ENCODE peak calls at places on chromosomes 6 and 20, in seven cellular contexts. One of them, this sample, is unnamed.

GRCh38 chr6:48036316-48036715 is 74.7 kb downstream of the PTCHD4 start:
- DNase-seq in PC-9: no peak
- DNase-seq in substantia nigra: no peak
- DNase-seq in caudate nucleus: no peak
- DNase-seq in Peyer's patch: no peak
- DNase-seq in heart right ventricle: no peak
- DNase-seq in effector memory CD4-positive, alpha-beta T cell: no peak
- DNase-seq in this sample: no peak

GRCh38 chr6:166774292-166774691 is 147.2 kb upstream of the RPS6KA2 start:
- DNase-seq in PC-9: no peak
- DNase-seq in substantia nigra: no peak
- DNase-seq in caudate nucleus: no peak
- DNase-seq in Peyer's patch: no peak
- DNase-seq in heart right ventricle: no peak
- DNase-seq in effector memory CD4-positive, alpha-beta T cell: no peak
- DNase-seq in this sample: no peak

GRCh38 chr20:24948939-24949679 is at the start of gene CST7:
- DNase-seq in PC-9: peak; percentile 20
- DNase-seq in substantia nigra: no peak
- DNase-seq in caudate nucleus: no peak
- DNase-seq in Peyer's patch: peak; percentile 70
- DNase-seq in heart right ventricle: no peak
- DNase-seq in effector memory CD4-positive, alpha-beta T cell: peak; percentile 31
- DNase-seq in this sample: no peak

GRCh38 chr6:131999545-132000146 is 48.5 kb upstream of the CCN2 start:
- DNase-seq in PC-9: no peak
- DNase-seq in substantia nigra: no peak
- DNase-seq in caudate nucleus: no peak
- DNase-seq in Peyer's patch: no peak
- DNase-seq in heart right ventricle: no peak
- DNase-seq in effector memory CD4-positive, alpha-beta T cell: no peak
- DNase-seq in this sample: no peak

GRCh38 chr6:14703586-14703985 is 542.3 kb upstream of the JARID2 start:
- DNase-seq in PC-9: no peak
- DNase-seq in substantia nigra: no peak
- DNase-seq in caudate nucleus: no peak
- DNase-seq in Peyer's patch: no peak
- DNase-seq in heart right ventricle: no peak
- DNase-seq in effector memory CD4-positive, alpha-beta T cell: no peak
- DNase-seq in this sample: no peak

GRCh38 chr20:33914871-33915270 is 78.8 kb upstream of the RALY start:
- DNase-seq in PC-9: peak; percentile 47
- DNase-seq in substantia nigra: no peak
- DNase-seq in caudate nucleus: no peak
- DNase-seq in Peyer's patch: no peak
- DNase-seq in heart right ventricle: no peak
- DNase-seq in effector memory CD4-positive, alpha-beta T cell: no peak
- DNase-seq in this sample: peak; percentile 63

GRCh38 chr20:13771853-13772453 is 12.8 kb downstream of the ESF1 start:
- DNase-seq in PC-9: no peak
- DNase-seq in substantia nigra: no peak
- DNase-seq in caudate nucleus: no peak
- DNase-seq in Peyer's patch: no peak
- DNase-seq in heart right ventricle: no peak
- DNase-seq in effector memory CD4-positive, alpha-beta T cell: no peak
- DNase-seq in this sample: no peak

GRCh38 chr6:66965227-66965626 is 1258.2 kb upstream of the EYS start:
- DNase-seq in PC-9: no peak
- DNase-seq in substantia nigra: no peak
- DNase-seq in caudate nucleus: no peak
- DNase-seq in Peyer's patch: no peak
- DNase-seq in heart right ventricle: no peak
- DNase-seq in effector memory CD4-positive, alpha-beta T cell: no peak
- DNase-seq in this sample: no peak

GRCh38 chr6:94254689-94255088 is 835.3 kb upstream of the EPHA7 start:
- DNase-seq in PC-9: peak; percentile 2
- DNase-seq in substantia nigra: no peak
- DNase-seq in caudate nucleus: no peak
- DNase-seq in Peyer's patch: no peak
- DNase-seq in heart right ventricle: no peak
- DNase-seq in effector memory CD4-positive, alpha-beta T cell: no peak
- DNase-seq in this sample: no peak

GRCh38 chr6:29790626-29791025 is 37.0 kb upstream of the HLA-G start:
- DNase-seq in PC-9: peak; percentile 76
- DNase-seq in substantia nigra: no peak
- DNase-seq in caudate nucleus: no peak
- DNase-seq in Peyer's patch: no peak
- DNase-seq in heart right ventricle: no peak
- DNase-seq in effector memory CD4-positive, alpha-beta T cell: no peak
- DNase-seq in this sample: no peak

GRCh38 chr20:57958050-57958420 is 248.2 kb upstream of the PMEPA1 start:
- DNase-seq in PC-9: no peak
- DNase-seq in substantia nigra: no peak
- DNase-seq in caudate nucleus: no peak
- DNase-seq in Peyer's patch: no peak
- DNase-seq in heart right ventricle: no peak
- DNase-seq in effector memory CD4-positive, alpha-beta T cell: no peak
- DNase-seq in this sample: no peak

GRCh38 chr20:23331951-23332350 is 18.6 kb upstream of the NXT1 start:
- DNase-seq in PC-9: no peak
- DNase-seq in substantia nigra: no peak
- DNase-seq in caudate nucleus: no peak
- DNase-seq in Peyer's patch: no peak
- DNase-seq in heart right ventricle: no peak
- DNase-seq in effector memory CD4-positive, alpha-beta T cell: no peak
- DNase-seq in this sample: no peak

GRCh38 chr6:24854077-24854670 is 55.5 kb upstream of the ARMH2 start:
- DNase-seq in PC-9: no peak
- DNase-seq in substantia nigra: no peak
- DNase-seq in caudate nucleus: no peak
- DNase-seq in Peyer's patch: no peak
- DNase-seq in heart right ventricle: no peak
- DNase-seq in effector memory CD4-positive, alpha-beta T cell: no peak
- DNase-seq in this sample: no peak

GRCh38 chr6:70280462-70280861 is 22.4 kb downstream of the COL9A1 start:
- DNase-seq in PC-9: no peak
- DNase-seq in substantia nigra: no peak
- DNase-seq in caudate nucleus: no peak
- DNase-seq in Peyer's patch: no peak
- DNase-seq in heart right ventricle: no peak
- DNase-seq in effector memory CD4-positive, alpha-beta T cell: no peak
- DNase-seq in this sample: no peak

GRCh38 chr20:17014217-17014616 is 212.6 kb upstream of the PCSK2 start:
- DNase-seq in PC-9: no peak
- DNase-seq in substantia nigra: no peak
- DNase-seq in caudate nucleus: peak; percentile 1
- DNase-seq in Peyer's patch: no peak
- DNase-seq in heart right ventricle: no peak
- DNase-seq in effector memory CD4-positive, alpha-beta T cell: no peak
- DNase-seq in this sample: no peak

GRCh38 chr6:14476793-14477531 is 359.4 kb downstream of the CD83 start:
- DNase-seq in PC-9: no peak
- DNase-seq in substantia nigra: no peak
- DNase-seq in caudate nucleus: no peak
- DNase-seq in Peyer's patch: no peak
- DNase-seq in heart right ventricle: peak; percentile 80
- DNase-seq in effector memory CD4-positive, alpha-beta T cell: no peak
- DNase-seq in this sample: peak; percentile 97

GRCh38 chr20:43432498-43432897 is 25.2 kb upstream of the SRSF6 start:
- DNase-seq in PC-9: no peak
- DNase-seq in substantia nigra: no peak
- DNase-seq in caudate nucleus: no peak
- DNase-seq in Peyer's patch: no peak
- DNase-seq in heart right ventricle: no peak
- DNase-seq in effector memory CD4-positive, alpha-beta T cell: no peak
- DNase-seq in this sample: no peak

GRCh38 chr6:19137419-19138035 is 699.6 kb upstream of the ID4 start:
- DNase-seq in PC-9: no peak
- DNase-seq in substantia nigra: no peak
- DNase-seq in caudate nucleus: no peak
- DNase-seq in Peyer's patch: no peak
- DNase-seq in heart right ventricle: no peak
- DNase-seq in effector memory CD4-positive, alpha-beta T cell: no peak
- DNase-seq in this sample: no peak

GRCh38 chr6:43789447-43789846 is 19.4 kb downstream of the VEGFA start:
- DNase-seq in PC-9: no peak
- DNase-seq in substantia nigra: no peak
- DNase-seq in caudate nucleus: no peak
- DNase-seq in Peyer's patch: no peak
- DNase-seq in heart right ventricle: no peak
- DNase-seq in effector memory CD4-positive, alpha-beta T cell: no peak
- DNase-seq in this sample: no peak

GRCh38 chr6:43786664-43787329 is 16.8 kb downstream of the VEGFA start:
- DNase-seq in PC-9: no peak
- DNase-seq in substantia nigra: no peak
- DNase-seq in caudate nucleus: no peak
- DNase-seq in Peyer's patch: no peak
- DNase-seq in heart right ventricle: no peak
- DNase-seq in effector memory CD4-positive, alpha-beta T cell: no peak
- DNase-seq in this sample: no peak

GRCh38 chr6:43788305-43788704 is 18.3 kb downstream of the VEGFA start:
- DNase-seq in PC-9: no peak
- DNase-seq in substantia nigra: no peak
- DNase-seq in caudate nucleus: no peak
- DNase-seq in Peyer's patch: no peak
- DNase-seq in heart right ventricle: no peak
- DNase-seq in effector memory CD4-positive, alpha-beta T cell: no peak
- DNase-seq in this sample: no peak

GRCh38 chr6:43791752-43792422 is 21.9 kb downstream of the VEGFA start:
- DNase-seq in PC-9: no peak
- DNase-seq in substantia nigra: no peak
- DNase-seq in caudate nucleus: no peak
- DNase-seq in Peyer's patch: no peak
- DNase-seq in heart right ventricle: no peak
- DNase-seq in effector memory CD4-positive, alpha-beta T cell: no peak
- DNase-seq in this sample: no peak

GRCh38 chr6:43790031-43790430 is 20.0 kb downstream of the VEGFA start:
- DNase-seq in PC-9: no peak
- DNase-seq in substantia nigra: no peak
- DNase-seq in caudate nucleus: no peak
- DNase-seq in Peyer's patch: no peak
- DNase-seq in heart right ventricle: no peak
- DNase-seq in effector memory CD4-positive, alpha-beta T cell: no peak
- DNase-seq in this sample: no peak
- H3K27ac ChIP-seq in PC-9: peak overlapping the region; percentile 31
- H3K27ac ChIP-seq in substantia nigra: no peak overlapping the region
- H3K27ac ChIP-seq in caudate nucleus: no peak overlapping the region
- H3K27ac ChIP-seq in Peyer's patch: peak overlapping the region; percentile 43
- H3K27ac ChIP-seq in heart right ventricle: peak overlapping the region; percentile 67
- H3K27ac ChIP-seq in effector memory CD4-positive, alpha-beta T cell: no peak overlapping the region
- H3K27ac ChIP-seq in this sample: no peak overlapping the region

DNA sequence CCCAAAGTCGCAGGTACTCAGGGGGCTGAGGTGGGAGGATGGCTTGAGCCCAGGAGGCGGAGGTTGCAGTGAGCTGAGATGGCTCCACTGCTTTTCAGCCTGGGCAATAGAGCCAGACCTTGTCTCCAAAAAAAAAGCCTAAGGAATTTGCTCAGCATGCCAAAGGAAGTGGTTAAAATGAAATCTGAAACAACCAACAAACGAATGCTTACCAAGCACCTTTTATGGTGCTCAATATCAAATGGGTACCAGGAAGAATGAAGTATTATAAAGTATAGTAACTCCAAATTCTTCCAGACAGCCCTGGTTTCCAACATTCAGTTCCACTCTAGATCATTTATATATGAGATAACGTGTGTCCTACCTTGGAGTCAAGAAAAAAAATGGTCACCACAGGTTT is 14.0 kb downstream of the GMDS start:
- DNase-seq in PC-9: no peak
- DNase-seq in substantia nigra: no peak
- DNase-seq in caudate nucleus: no peak
- DNase-seq in Peyer's patch: no peak
- DNase-seq in heart right ventricle: no peak
- DNase-seq in effector memory CD4-positive, alpha-beta T cell: no peak
- DNase-seq in this sample: no peak
- H3K27ac ChIP-seq in PC-9: no peak overlapping the region
- H3K27ac ChIP-seq in substantia nigra: no peak overlapping the region
- H3K27ac ChIP-seq in caudate nucleus: no peak overlapping the region
- H3K27ac ChIP-seq in Peyer's patch: no peak overlapping the region
- H3K27ac ChIP-seq in heart right ventricle: no peak overlapping the region
- H3K27ac ChIP-seq in effector memory CD4-positive, alpha-beta T cell: no peak overlapping the region
- H3K27ac ChIP-seq in this sample: no peak overlapping the region

GRCh38 chr20:63699466-63700198 is 3.2 kb downstream of the TNFRSF6B start:
- DNase-seq in PC-9: no peak
- DNase-seq in substantia nigra: no peak
- DNase-seq in caudate nucleus: no peak
- DNase-seq in Peyer's patch: no peak
- DNase-seq in heart right ventricle: peak; percentile 8
- DNase-seq in effector memory CD4-positive, alpha-beta T cell: no peak
- DNase-seq in this sample: no peak
- H3K27ac ChIP-seq in PC-9: peak overlapping the region; percentile 65
- H3K27ac ChIP-seq in substantia nigra: no peak overlapping the region
- H3K27ac ChIP-seq in caudate nucleus: peak overlapping the region; percentile 64
- H3K27ac ChIP-seq in Peyer's patch: no peak overlapping the region
- H3K27ac ChIP-seq in heart right ventricle: peak overlapping the region; percentile 60
- H3K27ac ChIP-seq in effector memory CD4-positive, alpha-beta T cell: no peak overlapping the region
- H3K27ac ChIP-seq in this sample: peak overlapping the region; percentile 96

GRCh38 chr20:40992349-40993113 is 36.1 kb upstream of the TOP1 start:
- DNase-seq in PC-9: no peak
- DNase-seq in substantia nigra: no peak
- DNase-seq in caudate nucleus: no peak
- DNase-seq in Peyer's patch: no peak
- DNase-seq in heart right ventricle: no peak
- DNase-seq in effector memory CD4-positive, alpha-beta T cell: no peak
- DNase-seq in this sample: no peak

GRCh38 chr20:40986774-40987173 is 41.8 kb upstream of the TOP1 start:
- DNase-seq in PC-9: no peak
- DNase-seq in substantia nigra: no peak
- DNase-seq in caudate nucleus: no peak
- DNase-seq in Peyer's patch: no peak
- DNase-seq in heart right ventricle: no peak
- DNase-seq in effector memory CD4-positive, alpha-beta T cell: no peak
- DNase-seq in this sample: no peak

GRCh38 chr20:40991181-40991889 is 37.3 kb upstream of the TOP1 start:
- DNase-seq in PC-9: no peak
- DNase-seq in substantia nigra: peak; percentile 32
- DNase-seq in caudate nucleus: no peak
- DNase-seq in Peyer's patch: peak; percentile 82
- DNase-seq in heart right ventricle: peak; percentile 28
- DNase-seq in effector memory CD4-positive, alpha-beta T cell: no peak
- DNase-seq in this sample: no peak

GRCh38 chr20:40993794-40994540 is 34.7 kb upstream of the TOP1 start:
- DNase-seq in PC-9: no peak
- DNase-seq in substantia nigra: no peak
- DNase-seq in caudate nucleus: no peak
- DNase-seq in Peyer's patch: no peak
- DNase-seq in heart right ventricle: no peak
- DNase-seq in effector memory CD4-positive, alpha-beta T cell: no peak
- DNase-seq in this sample: no peak

DNA sequence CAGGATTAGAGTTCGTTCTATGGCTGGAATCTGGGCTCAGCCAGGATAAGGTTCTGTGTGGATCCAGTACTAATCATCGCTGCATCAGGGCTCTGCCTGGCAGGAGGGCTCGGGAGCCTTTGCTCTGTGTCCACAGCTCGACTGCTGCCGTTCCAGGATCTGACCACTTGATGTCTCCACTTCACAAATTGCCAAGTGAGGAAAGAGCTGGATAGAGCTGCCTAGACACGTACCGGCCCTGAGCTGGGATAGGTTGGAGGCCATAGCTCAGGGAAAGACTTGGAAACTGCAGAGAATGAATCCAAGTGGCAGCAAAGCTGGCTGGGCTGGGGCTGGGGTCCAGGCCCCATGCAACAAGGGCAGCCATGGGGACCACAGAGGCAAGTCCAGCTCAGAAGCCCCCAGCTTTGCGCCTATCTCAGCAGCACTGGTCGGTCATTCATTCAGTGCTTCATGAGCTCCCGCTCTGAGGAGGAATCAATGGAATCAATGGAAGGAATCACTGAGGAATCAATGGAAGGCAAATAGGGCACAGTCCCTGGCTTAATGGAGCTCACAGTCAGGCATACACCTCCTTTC is 38.0 kb upstream of the TOP1 start:
- DNase-seq in PC-9: peak; percentile 77
- DNase-seq in substantia nigra: peak; percentile 82
- DNase-seq in caudate nucleus: peak; percentile 42
- DNase-seq in Peyer's patch: peak; percentile 79
- DNase-seq in heart right ventricle: peak; percentile 83
- DNase-seq in effector memory CD4-positive, alpha-beta T cell: peak; percentile 32
- DNase-seq in this sample: peak; percentile 75
- H3K27ac ChIP-seq in PC-9: no peak overlapping the region
- H3K27ac ChIP-seq in substantia nigra: no peak overlapping the region
- H3K27ac ChIP-seq in caudate nucleus: no peak overlapping the region
- H3K27ac ChIP-seq in Peyer's patch: peak overlapping the region; percentile 30
- H3K27ac ChIP-seq in heart right ventricle: no peak overlapping the region
- H3K27ac ChIP-seq in effector memory CD4-positive, alpha-beta T cell: no peak overlapping the region
- H3K27ac ChIP-seq in this sample: no peak overlapping the region